ENCODE peak calls at places on chromosomes 16 and 17, in seven cellular contexts. E is ACHN; K is activated CD4-positive, alpha-beta T cell treated with anti-CD3 and anti-CD28 coated beads, Interleukin-2, amount 50 U/mL, for 4 hours; C is HFF-Myc; B is GM12892; Q is iris pigment epithelial cell; P is EL. J is an unnamed sample.

GRCh38 chr16:56999409-57000270 is 10.3 kb downstream of the NLRC5 start:
- DNase-seq in Q (no peak), P (no peak), C (no peak), K (peak), E (no peak), B (no peak), J (no peak)

GRCh38 chr17:49634487-49634865 is 43.4 kb downstream of the SPOP start:
- DNase-seq in E (no peak), K (no peak), C (no peak), Q (no peak), P (no peak), B (no peak), J (no peak)

GRCh38 chr16:81374514-81374913 is 59.8 kb downstream of the GAN start:
- DNase-seq in P (no peak), E (no peak), B (no peak), C (no peak), K (no peak), Q (no peak), J (peak)

GRCh38 chr16:21208831-21209230 is 2.5 kb downstream of the ZP2 start:
- DNase-seq in K (no peak), P (no peak), B (no peak), E (no peak), C (no peak), Q (no peak), J (no peak)

GRCh38 chr16:49836668-49837067 is 19.2 kb downstream of the ZNF423 start:
- DNase-seq in C (no peak), Q (no peak), P (no peak), E (no peak), K (no peak), B (no peak), J (no peak)

GRCh38 chr16:17161034-17161433 is 309.7 kb downstream of the XYLT1 start:
- DNase-seq in C (no peak), B (no peak), P (no peak), Q (no peak), K (no peak), E (no peak), J (no peak)

GRCh38 chr17:19338031-19338990 is 24.2 kb downstream of the B9D1 start:
- DNase-seq in B (peak), E (peak), Q (peak), P (peak), K (peak), C (no peak), J (peak)

GRCh38 chr17:13346081-13346533 is 255.6 kb downstream of the HS3ST3A1 start:
- DNase-seq in E (peak), K (no peak), C (peak), P (peak), Q (peak), B (no peak), J (no peak)

GRCh38 chr16:85372627-85373372 is 240.3 kb upstream of the GSE1 start:
- DNase-seq in B (no peak), P (peak), Q (peak), E (peak), C (no peak), K (no peak), J (no peak)

GRCh38 chr17:83062818-83063671 is 16.4 kb upstream of the METRNL start:
- DNase-seq in C (no peak), K (no peak), Q (no peak), B (no peak), P (no peak), E (no peak), J (peak)

GRCh38 chr17:63834431-63835166 is 7.1 kb upstream of the FTSJ3 start:
- DNase-seq in E (peak), C (peak), P (peak), B (peak), Q (peak), K (peak), J (peak)

GRCh38 chr16:7086842-7087616 is 245.6 kb upstream of the RBFOX1 start:
- DNase-seq in C (no peak), K (no peak), E (peak), P (no peak), B (no peak), Q (peak), J (peak)

GRCh38 chr16:13298676-13299075 is 397.3 kb downstream of the SHISA9 start:
- DNase-seq in B (no peak), K (no peak), Q (no peak), E (no peak), C (no peak), P (no peak), J (no peak)

GRCh38 chr17:59427425-59427921 is 96.0 kb downstream of the YPEL2 start:
- DNase-seq in Q (peak), E (peak), B (no peak), C (no peak), P (peak), K (peak), J (peak)

GRCh38 chr16:71817690-71818089 is 9.1 kb upstream of the AP1G1 start:
- DNase-seq in E (no peak), C (no peak), P (peak), K (no peak), B (no peak), Q (no peak), J (no peak)

GRCh38 chr17:2691965-2692780 is 19.4 kb downstream of the CLUH start:
- DNase-seq in C (no peak), E (no peak), P (no peak), Q (no peak), B (no peak), K (no peak), J (no peak)

GRCh38 chr16:27642753-27643152 is 92.8 kb downstream of the KATNIP start:
- DNase-seq in C (peak), Q (peak), K (no peak), P (no peak), B (no peak), E (peak), J (no peak)

GRCh38 chr17:2433696-2434095 is 32.8 kb upstream of the MNT start:
- DNase-seq in C (no peak), B (no peak), P (peak), K (no peak), Q (no peak), E (no peak), J (no peak)

GRCh38 chr16:70703041-70703834 is 17.4 kb upstream of the MTSS2 start:
- DNase-seq in Q (peak), P (peak), B (no peak), E (no peak), K (no peak), C (peak), J (peak)

GRCh38 chr16:69328854-69329316 is 1.5 kb downstream of the PDF start:
- DNase-seq in K (no peak), Q (peak), C (no peak), B (no peak), E (peak), P (peak), J (no peak)

GRCh38 chr17:17605747-17606083 is 14.2 kb upstream of the PEMT start:
- DNase-seq in B (no peak), K (no peak), E (no peak), P (peak), Q (peak), C (peak), J (no peak)

GRCh38 chr16:66905633-66906539 is 12.8 kb downstream of the CDH16 start:
- DNase-seq in K (no peak), C (no peak), B (peak), P (peak), E (no peak), Q (no peak), J (no peak)

GRCh38 chr17:20944014-20944905 is 98.6 kb downstream of the USP22 start:
- DNase-seq in B (no peak), C (no peak), Q (no peak), E (peak), K (peak), P (no peak), J (peak)

GRCh38 chr17:65228734-65229390 is 91.7 kb downstream of the RGS9 start:
- DNase-seq in E (no peak), K (peak), C (peak), Q (peak), P (peak), B (peak), J (no peak)

GRCh38 chr17:58530655-58531054 is 16.2 kb upstream of the MTMR4 start:
- DNase-seq in E (no peak), P (no peak), K (no peak), C (no peak), Q (no peak), B (no peak), J (no peak)

GRCh38 chr17:21160401-21160800 is 33.6 kb downstream of the DHRS7B start:
- DNase-seq in B (no peak), K (no peak), P (no peak), C (no peak), E (no peak), Q (no peak), J (no peak)

GRCh38 chr17:77440571-77440981 is 299.8 kb downstream of the SEC14L1 start:
- DNase-seq in E (no peak), P (no peak), K (no peak), Q (no peak), C (no peak), B (no peak), J (no peak)

J was measured in endothelial cell.